ENCODE peak calls at places on chromosomes 1 and 21, in five cellular contexts. P is K562, V is HCT116, S is HepG2, N is SK-N-SH. M is an unnamed sample.

GRCh38 chr1:156668801-156669637 is 8.2 kb downstream of the NES start:
- DNase-seq in P (no peak), V (no peak), S (no peak), N (peak; percentile 66), M (no peak)

GRCh38 chr1:53608071-53608470 is 130.9 kb downstream of the GLIS1 start:
- DNase-seq in P (no peak), V (no peak), S (no peak), N (no peak), M (no peak)

GRCh38 chr21:14495075-14495474 is 51.0 kb downstream of the SAMSN1 start:
- DNase-seq in P (no peak), V (no peak), S (no peak), N (no peak), M (no peak)

GRCh38 chr21:45253180-45253579 is 34.5 kb downstream of the POFUT2 start:
- DNase-seq in P (no peak), V (no peak), S (no peak), N (no peak), M (no peak)

GRCh38 chr1:176643536-176643935 is 180.6 kb downstream of the PAPPA2 start:
- DNase-seq in P (no peak), V (no peak), S (no peak), N (no peak), M (no peak)

GRCh38 chr1:169896013-169896412 is 2.3 kb upstream of the SCYL3 start:
- DNase-seq in P (peak; percentile 34), V (no peak), S (no peak), N (no peak), M (no peak)

GRCh38 chr1:152757747-152758146 is at the start of gene KPRP:
- DNase-seq in P (no peak), V (no peak), S (no peak), N (no peak), M (no peak)

GRCh38 chr1:23810818-23811420 is 10.4 kb upstream of the GALE start:
- DNase-seq in P (peak; percentile 80), V (no peak), S (no peak), N (peak; percentile 63), M (no peak)

GRCh38 chr21:29332461-29333354 is 34.0 kb downstream of the BACH1 start:
- DNase-seq in P (no peak), V (no peak), S (no peak), N (no peak), M (no peak)

GRCh38 chr1:91583326-91583755 is 82.7 kb downstream of the CDC7 start:
- DNase-seq in P (no peak), V (no peak), S (no peak), N (no peak), M (no peak)

GRCh38 chr1:184031127-184032107 is 6.1 kb downstream of the COLGALT2 start:
- DNase-seq in P (peak; percentile 84), V (no peak), S (no peak), N (no peak), M (no peak)

GRCh38 chr1:227961651-227962050 is 13.9 kb upstream of the WNT9A start:
- DNase-seq in P (no peak), V (no peak), S (no peak), N (no peak), M (no peak)

GRCh38 chr1:33182452-33182851 is 609 bp upstream of the TRIM62 start:
- DNase-seq in P (peak; percentile 20), V (no peak), S (no peak), N (peak; percentile 25), M (no peak)

GRCh38 chr1:169060010-169060722 is 46.3 kb upstream of the ATP1B1 start:
- DNase-seq in P (no peak), V (no peak), S (peak; percentile 85), N (no peak), M (peak; percentile 30)

GRCh38 chr1:61403863-61404615 is 320.9 kb downstream of the TM2D1 start:
- DNase-seq in P (no peak), V (no peak), S (no peak), N (no peak), M (no peak)

GRCh38 chr21:43884012-43884860 is 19.2 kb downstream of the AGPAT3 start:
- DNase-seq in P (peak; percentile 96), V (peak; percentile 83), S (peak; percentile 73), N (peak; percentile 49), M (peak; percentile 36)

GRCh38 chr1:100347009-100347966 is 5.0 kb upstream of the CDC14A start:
- DNase-seq in P (peak; percentile 80), V (no peak), S (no peak), N (no peak), M (no peak)

GRCh38 chr1:53572061-53572801 is 113.0 kb downstream of the DMRTB1 start:
- DNase-seq in P (no peak), V (peak; percentile 15), S (no peak), N (peak; percentile 84), M (peak; percentile 63)

GRCh38 chr1:72221811-72222210 is 60.5 kb downstream of the NEGR1 start:
- DNase-seq in P (no peak), V (no peak), S (no peak), N (no peak), M (no peak)

GRCh38 chr1:211920602-211921226 is 90.2 kb upstream of the LPGAT1 start:
- DNase-seq in P (no peak), V (no peak), S (peak; percentile 77), N (no peak), M (no peak)

GRCh38 chr1:170663441-170664282 is at the start of gene PRRX1:
- DNase-seq in P (no peak), V (no peak), S (no peak), N (no peak), M (no peak)

GRCh38 chr1:163170975-163171676 is 31.6 kb downstream of the RGS5 start:
- DNase-seq in P (peak; percentile 15), V (no peak), S (no peak), N (no peak), M (no peak)

GRCh38 chr21:41941941-41942340 is 11.9 kb downstream of the C2CD2 start:
- DNase-seq in P (no peak), V (no peak), S (no peak), N (no peak), M (no peak)

GRCh38 chr1:85320371-85321131 is 44.1 kb upstream of the BCL10 start:
- DNase-seq in P (no peak), V (no peak), S (no peak), N (no peak), M (no peak)

GRCh38 chr1:15702722-15703550 is 18.8 kb downstream of the PLEKHM2 start:
- DNase-seq in P (peak; percentile 45), V (no peak), S (no peak), N (no peak), M (no peak)

GRCh38 chr1:229410692-229411433 is 23.0 kb downstream of the ACTA1 start:
- DNase-seq in P (no peak), V (no peak), S (no peak), N (peak; percentile 86), M (no peak)

GRCh38 chr1:211259596-211260126 is 495 bp downstream of the RCOR3 start:
- DNase-seq in P (peak; percentile 84), V (no peak), S (peak; percentile 24), N (peak; percentile 90), M (peak; percentile 67)

GRCh38 chr1:107965112-107965991 is at the start of gene VAV3:
- DNase-seq in P (peak; percentile 16), V (no peak), S (peak; percentile 50), N (peak; percentile 90), M (peak; percentile 81)

GRCh38 chr1:39154553-39155361 is 49.7 kb upstream of the MACF1 start:
- DNase-seq in P (peak; percentile 41), V (no peak), S (peak; percentile 57), N (no peak), M (no peak)

DNA sequence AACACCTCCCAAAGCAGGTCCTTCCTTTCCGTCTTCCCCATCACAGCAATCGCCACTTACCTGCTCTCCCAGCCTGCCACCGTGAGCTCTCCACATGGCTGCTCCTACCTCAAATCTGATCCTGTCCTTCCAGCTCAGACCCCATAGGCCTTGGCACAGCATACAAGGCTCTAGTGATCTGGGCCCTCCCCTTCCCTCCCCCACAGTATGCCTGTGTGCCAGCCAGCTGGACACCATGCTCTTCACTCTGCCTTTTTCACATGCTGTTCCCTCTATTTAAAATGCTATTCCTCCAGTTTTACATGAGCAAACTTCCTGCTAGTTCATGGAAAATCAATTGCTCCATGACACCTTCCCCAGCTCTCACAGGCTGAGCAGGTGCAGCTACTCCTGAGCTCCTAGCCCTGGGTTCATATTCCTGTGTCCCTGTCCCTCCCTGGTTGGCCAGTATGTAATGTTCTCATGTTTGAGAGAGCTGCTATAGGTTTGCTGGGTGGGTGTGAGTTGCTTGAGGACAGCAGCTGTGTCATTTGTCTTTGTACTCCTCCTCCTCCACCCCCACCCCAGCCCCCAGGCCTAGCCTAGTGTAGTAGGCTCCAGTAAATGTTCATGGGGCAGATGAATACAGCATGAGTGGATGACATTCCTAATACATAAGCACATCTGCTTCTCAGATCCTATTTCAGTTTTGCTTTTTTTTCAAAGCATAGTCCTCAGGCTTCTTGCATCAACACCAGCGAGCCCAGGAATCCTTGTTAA is 6.3 kb upstream of the TNNT2 start:
- DNase-seq in P (no peak), V (no peak), S (no peak), N (no peak), M (peak; percentile 65)
- TF ChIP-seq JUND in P (no peak), V (no peak), S (no peak), N (peak; percentile 72), M (no peak)

GRCh38 chr1:1630191-1630964 is 1.6 kb upstream of the MMP23B start:
- DNase-seq in P (no peak), V (no peak), S (no peak), N (peak; percentile 57), M (no peak)
- TF ChIP-seq JUND in P (no peak), V (no peak), S (no peak), N (no peak), M (no peak)

GRCh38 chr1:155177192-155177917 is 3.7 kb downstream of the TRIM46 start:
- DNase-seq in P (no peak), V (no peak), S (no peak), N (peak; percentile 14), M (peak; percentile 95)

GRCh38 chr1:155175281-155175926 is 1.8 kb downstream of the TRIM46 start:
- DNase-seq in P (no peak), V (no peak), S (no peak), N (no peak), M (no peak)

GRCh38 chr1:155175927-155176371 is 2.3 kb downstream of the TRIM46 start:
- DNase-seq in P (no peak), V (no peak), S (no peak), N (peak; percentile 43), M (peak; percentile 72)

GRCh38 chr1:155177918-155178281 is 4.3 kb downstream of the TRIM46 start:
- DNase-seq in P (no peak), V (no peak), S (no peak), N (no peak), M (no peak)

GRCh38 chr1:155176544-155177071 is 3.0 kb downstream of the TRIM46 start:
- DNase-seq in P (peak; percentile 83), V (peak; percentile 50), S (peak; percentile 47), N (peak; percentile 93), M (peak; percentile 96)
- TF ChIP-seq JUND in P (no peak), V (no peak), S (no peak), N (no peak), M (no peak)

GRCh38 chr1:167367705-167368104 is 147.0 kb downstream of the POU2F1 start:
- DNase-seq in P (no peak), V (no peak), S (no peak), N (no peak), M (no peak)

GRCh38 chr1:167375949-167376348 is 142.4 kb downstream of the CD247 start:
- DNase-seq in P (no peak), V (no peak), S (no peak), N (no peak), M (no peak)

GRCh38 chr1:167369933-167370332 is 148.4 kb downstream of the CD247 start:
- DNase-seq in P (no peak), V (no peak), S (no peak), N (no peak), M (no peak)

GRCh38 chr1:167374014-167374413 is 144.3 kb downstream of the CD247 start:
- DNase-seq in P (no peak), V (no peak), S (no peak), N (peak; percentile 76), M (no peak)

GRCh38 chr1:167373398-167373797 is 144.9 kb downstream of the CD247 start:
- DNase-seq in P (peak; percentile 21), V (no peak), S (no peak), N (peak; percentile 65), M (no peak)
- TF ChIP-seq JUND in P (no peak), V (no peak), S (no peak), N (no peak), M (no peak)

M was measured in T47D.